ENCODE peak calls at places on chromosomes 16 and 17, in four cellular contexts. G is AG04450, B is stomach, D is left lung. T is an unnamed sample. For H3K9me3, the result is how much of the 10 kb centered on the place peaks cover.

GRCh38 chr17:44749076-44750020 is 9.4 kb upstream of the ADAM11 start:
- DNase-seq in B (no peak), D (no peak), G (no peak), T (no peak)

GRCh38 chr16:90077757-90078593 is 844 bp upstream of the PRDM7 start:
- DNase-seq in G (no peak), D (no peak), B (no peak), T (peak)

GRCh38 chr16:66159987-66160386 is 206.5 kb upstream of the CDH5 start:
- DNase-seq in B (no peak), G (no peak), D (no peak), T (no peak)

GRCh38 chr16:68300736-68301459 is 9.8 kb downstream of the SLC7A6OS start:
- DNase-seq in G (no peak), D (no peak), B (no peak), T (no peak)

GRCh38 chr16:25563700-25564099 is 128.1 kb upstream of the HS3ST4 start:
- DNase-seq in B (no peak), D (no peak), G (no peak), T (no peak)

GRCh38 chr16:81645303-81645702 is 133.8 kb upstream of the PLCG2 start:
- DNase-seq in D (peak), B (no peak), G (peak), T (no peak)

GRCh38 chr16:55836158-55836611 is 3.3 kb upstream of the CES1 start:
- DNase-seq in D (no peak), B (no peak), G (no peak), T (no peak)

GRCh38 chr17:75232786-75233185 is 27.3 kb downstream of the NUP85 start:
- DNase-seq in G (no peak), B (no peak), D (no peak), T (no peak)

GRCh38 chr16:75064403-75065148 is 52.0 kb downstream of the LDHD start:
- DNase-seq in G (no peak), D (peak), B (peak), T (no peak)

GRCh38 chr16:31356566-31357323 is 1.8 kb downstream of the ITGAX start:
- DNase-seq in D (no peak), B (no peak), G (no peak), T (no peak)

GRCh38 chr16:80852261-80852872 is 48.0 kb upstream of the CDYL2 start:
- DNase-seq in D (no peak), B (no peak), G (no peak), T (no peak)

GRCh38 chr17:78144736-78145641 is 1.2 kb upstream of the C17orf99 start:
- DNase-seq in D (peak), B (peak), G (no peak), T (no peak)

GRCh38 chr16:68426355-68426652 is 22.0 kb downstream of the SMPD3 start:
- DNase-seq in G (no peak), D (peak), B (no peak), T (no peak)

GRCh38 chr16:62225675-62226074 is 189.4 kb upstream of the CDH8 start:
- DNase-seq in G (no peak), D (peak), B (peak), T (peak)

GRCh38 chr17:15361151-15361550 is 19.8 kb upstream of the TEKT3 start:
- DNase-seq in G (no peak), D (no peak), B (no peak), T (no peak)

GRCh38 chr17:77295410-77295809 is 154.6 kb downstream of the SEC14L1 start:
- DNase-seq in D (no peak), B (no peak), G (no peak), T (no peak)

GRCh38 chr17:77449908-77450741 is 309.4 kb downstream of the SEC14L1 start:
- DNase-seq in G (no peak), D (no peak), B (peak), T (no peak)

GRCh38 chr16:3842994-3843393 is 37.5 kb downstream of the CREBBP start:
- DNase-seq in G (no peak), B (no peak), D (no peak), T (no peak)

GRCh38 chr17:69728816-69729215 is 314.3 kb downstream of the MAP2K6 start:
- DNase-seq in D (no peak), G (no peak), B (no peak), T (no peak)

GRCh38 chr17:74157366-74157765 is 46.1 kb upstream of the RPL38 start:
- DNase-seq in B (no peak), G (no peak), D (no peak), T (no peak)

GRCh38 chr17:12089809-12090384 is 69.2 kb downstream of the MAP2K4 start:
- DNase-seq in B (no peak), D (no peak), G (peak), T (no peak)

GRCh38 chr17:66811683-66812054 is 23.2 kb upstream of the CACNG5 start:
- DNase-seq in D (no peak), B (no peak), G (no peak), T (no peak)

GRCh38 chr17:27741361-27741861 is 58.9 kb downstream of the NOS2 start:
- DNase-seq in D (no peak), G (no peak), B (no peak), T (no peak)

GRCh38 chr17:69430488-69430887 is 16.0 kb downstream of the MAP2K6 start:
- DNase-seq in G (no peak), B (no peak), D (no peak), T (no peak)

GRCh38 chr17:41340934-41341861 is 9.4 kb downstream of the KRT33A start:
- DNase-seq in D (no peak), G (no peak), B (no peak), T (peak)

GRCh38 chr16:4768549-4769305 is 1.8 kb upstream of the ZNF500 start:
- DNase-seq in B (peak), D (peak), G (peak), T (peak)

GRCh38 chr17:70169707-70170597 is 620 bp downstream of the KCNJ2 start:
- DNase-seq in G (no peak), B (no peak), D (no peak), T (no peak)

GRCh38 chr17:76239538-76240274 is 587 bp downstream of the RNF157 start:
- DNase-seq in D (no peak), G (no peak), B (no peak), T (no peak)

GRCh38 chr16:30761427-30761927 is 385 bp downstream of the CFAP119 start:
- DNase-seq in G (no peak), B (no peak), D (no peak), T (peak)

GRCh38 chr16:56189990-56190902 is 1.0 kb upstream of the GNAO1 start:
- DNase-seq in B (no peak), G (no peak), D (no peak), T (no peak)

GRCh38 chr16:11968577-11968976 is 3.6 kb downstream of the TNFRSF17 start:
- DNase-seq in G (no peak), B (no peak), D (no peak), T (no peak)

GRCh38 chr16:11967195-11967911 is 2.3 kb downstream of the TNFRSF17 start:
- DNase-seq in B (no peak), G (no peak), D (no peak), T (no peak)

GRCh38 chr16:11966173-11966572 is 1.2 kb downstream of the TNFRSF17 start:
- DNase-seq in D (no peak), G (no peak), B (no peak), T (no peak)

GRCh38 chr16:11964761-11965539 is at the start of gene TNFRSF17:
- DNase-seq in G (no peak), B (no peak), D (no peak), T (no peak)

DNA sequence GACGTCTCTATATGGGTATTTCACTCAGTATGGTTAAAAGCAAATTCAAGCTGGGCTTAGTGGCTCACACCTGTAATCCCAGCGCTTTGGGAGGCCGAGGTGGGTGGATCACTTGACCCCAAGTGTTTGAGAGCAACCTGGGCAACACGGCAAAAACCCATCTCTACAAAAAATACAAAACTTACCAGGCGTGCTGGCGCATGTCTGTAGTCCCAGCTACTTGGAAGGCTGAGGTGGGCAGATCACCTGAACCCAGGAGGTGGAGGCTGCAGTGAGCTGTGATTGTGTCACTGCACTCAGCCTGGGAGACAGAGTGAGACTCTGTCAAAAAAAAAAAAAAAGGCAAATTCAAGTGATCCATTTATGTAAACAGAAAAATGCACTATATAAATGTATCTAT is 1.3 kb upstream of the TNFRSF17 start:
- DNase-seq in D (no peak), G (no peak), B (no peak), T (no peak)
- H3K9me3 ChIP-seq in D (under half), G (under half), B (under half), T (under half)

GRCh38 chr17:60495260-60495659 is 30.8 kb downstream of the APPBP2 start:
- DNase-seq in B (no peak), D (no peak), G (no peak), T (no peak)
- H3K9me3 ChIP-seq in B (under half), D (under half), G (under half), T (under half)

GRCh38 chr16:64629622-64630021 is 492.2 kb downstream of the CDH11 start:
- DNase-seq in G (no peak), B (no peak), D (no peak), T (no peak)
- H3K9me3 ChIP-seq in G (under half), B (under half), D (under half), T (under half)

DNA sequence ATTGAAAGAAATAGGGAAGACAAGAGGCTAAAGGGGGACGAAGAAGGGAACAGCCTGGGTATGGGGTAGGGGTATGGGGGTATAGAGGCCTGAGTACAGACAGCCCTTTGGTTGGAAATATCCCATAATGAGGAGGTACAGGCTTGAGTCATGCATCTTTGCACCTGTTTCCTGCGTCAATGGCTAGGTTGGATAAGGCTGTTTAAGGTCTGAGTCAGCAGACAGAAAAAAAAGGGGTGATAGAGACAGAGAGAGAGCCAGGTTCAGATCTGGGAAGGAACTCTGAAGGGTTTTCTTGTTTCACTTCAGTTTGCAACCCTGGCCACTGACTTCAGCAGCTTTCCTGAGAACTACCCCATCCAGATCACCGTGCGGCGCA is 8.5 kb downstream of the FNDC8 start:
- DNase-seq in B (no peak), D (no peak), G (no peak), T (no peak)
- H3K9me3 ChIP-seq in B (under half), D (under half), G (under half), T (under half)

DNA sequence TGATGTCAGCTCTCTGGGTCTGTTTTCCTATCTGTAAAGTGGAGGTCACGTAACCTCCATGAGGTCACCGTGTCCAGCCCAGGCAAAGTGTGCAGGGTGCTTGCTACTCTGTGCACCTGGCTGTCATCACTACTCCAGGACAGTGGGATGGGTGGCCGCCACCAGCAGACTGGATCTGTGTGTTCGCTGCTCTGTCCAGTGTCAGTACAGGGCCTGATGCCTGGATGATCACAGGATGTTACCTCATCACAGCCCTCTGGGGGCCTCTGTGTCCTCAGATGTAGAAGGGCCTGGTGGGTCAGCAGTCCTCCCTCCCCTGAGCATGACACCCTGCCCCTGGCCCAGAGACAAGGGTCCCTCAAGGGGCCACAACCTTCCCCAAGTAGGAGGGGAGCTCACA is 80.0 kb downstream of the KCNJ18 start:
- DNase-seq in D (no peak), B (no peak), G (no peak), T (no peak)
- H3K9me3 ChIP-seq in D (under half), B (under half), G (half or more), T (under half)

GRCh38 chr16:35711958-35712357 is 2252.5 kb downstream of the TP53TG3F start:
- DNase-seq in D (no peak), G (no peak), B (no peak), T (no peak)

GRCh38 chr16:35714665-35715064 is 2255.3 kb downstream of the TP53TG3F start:
- DNase-seq in G (no peak), D (no peak), B (no peak), T (no peak)

GRCh38 chr16:35706901-35707300 is 2247.5 kb downstream of the TP53TG3F start:
- DNase-seq in B (no peak), D (no peak), G (no peak), T (no peak)

GRCh38 chr16:35713762-35714650 is 2254.6 kb downstream of the TP53TG3F start:
- DNase-seq in G (no peak), B (no peak), D (no peak), T (no peak)

GRCh38 chr16:35711435-35711834 is 2252.0 kb downstream of the TP53TG3F start:
- DNase-seq in D (no peak), G (no peak), B (no peak), T (no peak)
- H3K9me3 ChIP-seq in D (half or more), G (under half), B (under half), T (under half)

DNA sequence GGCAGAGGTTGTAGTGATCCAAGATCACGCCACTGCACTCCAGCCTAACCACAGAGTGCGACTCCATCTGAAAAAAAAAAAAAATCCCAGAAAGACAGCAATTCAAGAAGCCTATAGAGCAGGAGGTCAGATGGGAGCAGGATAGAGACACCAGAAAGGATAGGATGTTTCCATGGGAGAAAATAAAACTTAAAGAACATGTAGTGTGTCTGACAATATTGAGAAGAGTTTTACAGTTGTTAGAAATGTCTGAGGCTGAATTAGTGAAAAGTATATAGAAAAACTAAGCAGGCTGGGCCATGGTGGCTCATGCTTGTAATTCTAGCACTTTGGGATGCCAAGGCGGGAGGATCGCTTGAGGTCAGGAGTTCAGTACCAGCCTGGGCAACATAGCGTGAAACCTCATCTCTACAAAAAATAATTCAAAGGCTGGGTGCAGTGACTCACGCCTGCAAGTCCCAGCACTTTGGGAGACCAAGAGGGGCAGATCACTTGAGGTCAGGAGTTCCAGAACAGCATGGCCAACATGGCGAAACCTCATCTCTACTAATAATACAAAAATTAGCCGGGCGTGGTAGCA is 15.3 kb upstream of the TRIM37 start:
- DNase-seq in D (no peak), B (no peak), G (no peak), T (no peak)
- H3K9me3 ChIP-seq in D (under half), B (under half), G (under half), T (under half)

GRCh38 chr16:64507240-64508024 is 614.4 kb downstream of the CDH11 start:
- DNase-seq in B (no peak), G (no peak), D (no peak), T (no peak)
- H3K9me3 ChIP-seq in B (under half), G (under half), D (under half), T (under half)

T was measured in T-helper 17 cell.